ENCODE peak calls at places on chromosome 6, in five cellular contexts. One of them, this sample, is unnamed.

GRCh38 chr6:77883849-77884248 is 231.0 kb downstream of the MEI4 start:
- DNase-seq in iPS-NIHi11: no peak
- DNase-seq in NCI-H524: no peak
- DNase-seq in nephron progenitor cell: no peak
- DNase-seq in SJSA1: no peak
- DNase-seq in this sample: no peak

GRCh38 chr6:5466459-5466858 is 205.1 kb downstream of the FARS2 start:
- DNase-seq in iPS-NIHi11: no peak
- DNase-seq in NCI-H524: no peak
- DNase-seq in nephron progenitor cell: no peak
- DNase-seq in SJSA1: peak; percentile 69
- DNase-seq in this sample: no peak

GRCh38 chr6:134553941-134554340 is 236.0 kb upstream of the SGK1 start:
- DNase-seq in iPS-NIHi11: no peak
- DNase-seq in NCI-H524: no peak
- DNase-seq in nephron progenitor cell: no peak
- DNase-seq in SJSA1: no peak
- DNase-seq in this sample: no peak

GRCh38 chr6:97468981-97469380 is 186.0 kb upstream of the MMS22L start:
- DNase-seq in iPS-NIHi11: no peak
- DNase-seq in NCI-H524: no peak
- DNase-seq in nephron progenitor cell: no peak
- DNase-seq in SJSA1: no peak
- DNase-seq in this sample: no peak

GRCh38 chr6:31048090-31048489 is 37.8 kb downstream of the MUC22 start:
- DNase-seq in iPS-NIHi11: no peak
- DNase-seq in NCI-H524: no peak
- DNase-seq in nephron progenitor cell: no peak
- DNase-seq in SJSA1: no peak
- DNase-seq in this sample: no peak

GRCh38 chr6:155946860-155947259 is 491.2 kb upstream of the NOX3 start:
- DNase-seq in iPS-NIHi11: no peak
- DNase-seq in NCI-H524: peak; percentile 16
- DNase-seq in nephron progenitor cell: no peak
- DNase-seq in SJSA1: no peak
- DNase-seq in this sample: no peak

GRCh38 chr6:12911387-12911960 is 194.9 kb downstream of the PHACTR1 start:
- DNase-seq in iPS-NIHi11: no peak
- DNase-seq in NCI-H524: peak; percentile 68
- DNase-seq in nephron progenitor cell: no peak
- DNase-seq in SJSA1: no peak
- DNase-seq in this sample: no peak

GRCh38 chr6:98572579-98572978 is 261.8 kb upstream of the POU3F2 start:
- DNase-seq in iPS-NIHi11: no peak
- DNase-seq in NCI-H524: no peak
- DNase-seq in nephron progenitor cell: no peak
- DNase-seq in SJSA1: no peak
- DNase-seq in this sample: no peak

GRCh38 chr6:24524801-24525200 is 30.0 kb downstream of the ALDH5A1 start:
- DNase-seq in iPS-NIHi11: peak; percentile 38
- DNase-seq in NCI-H524: peak; percentile 54
- DNase-seq in nephron progenitor cell: peak; percentile 13
- DNase-seq in SJSA1: no peak
- DNase-seq in this sample: no peak

GRCh38 chr6:4021862-4022715 is 56.8 kb downstream of the FAM217A start:
- DNase-seq in iPS-NIHi11: no peak
- DNase-seq in NCI-H524: peak; percentile 37
- DNase-seq in nephron progenitor cell: no peak
- DNase-seq in SJSA1: no peak
- DNase-seq in this sample: no peak

GRCh38 chr6:135506270-135506997 is 8.9 kb upstream of the AHI1 start:
- DNase-seq in iPS-NIHi11: peak; percentile 22
- DNase-seq in NCI-H524: peak; percentile 55
- DNase-seq in nephron progenitor cell: no peak
- DNase-seq in SJSA1: no peak
- DNase-seq in this sample: no peak

GRCh38 chr6:149134531-149134933 is 183.0 kb upstream of the TAB2 start:
- DNase-seq in iPS-NIHi11: no peak
- DNase-seq in NCI-H524: no peak
- DNase-seq in nephron progenitor cell: no peak
- DNase-seq in SJSA1: no peak
- DNase-seq in this sample: no peak